ENCODE peak calls at places on chromosomes 3 and 15, in nine cellular contexts. One of them, this sample, is unnamed.

GRCh38 chr15:89685995-89686394 is 4.6 kb downstream of the PEX11A start:
- DNase-seq in T-helper 1 cell: no peak
- DNase-seq in ACHN: no peak
- DNase-seq in endothelial cell: no peak
- DNase-seq in Daoy: no peak
- DNase-seq in kidney tubule cell: no peak
- DNase-seq in CD4-positive, CD25-positive, alpha-beta regulatory T cell: no peak
- DNase-seq in left ventricle myocardium inferior: no peak
- DNase-seq in germinal center: no peak
- DNase-seq in this sample: no peak

GRCh38 chr15:69760890-69761568 is 308.4 kb downstream of the RPLP1 start:
- DNase-seq in T-helper 1 cell: peak; percentile 61
- DNase-seq in ACHN: peak; percentile 75
- DNase-seq in endothelial cell: no peak
- DNase-seq in Daoy: peak; percentile 97
- DNase-seq in kidney tubule cell: peak; percentile 97
- DNase-seq in CD4-positive, CD25-positive, alpha-beta regulatory T cell: peak; percentile 90
- DNase-seq in left ventricle myocardium inferior: peak; percentile 26
- DNase-seq in germinal center: peak; percentile 38
- DNase-seq in this sample: no peak

GRCh38 chr3:111618945-111619344 is 23.8 kb upstream of the ZBED2 start:
- DNase-seq in T-helper 1 cell: no peak
- DNase-seq in ACHN: no peak
- DNase-seq in endothelial cell: no peak
- DNase-seq in Daoy: no peak
- DNase-seq in kidney tubule cell: no peak
- DNase-seq in CD4-positive, CD25-positive, alpha-beta regulatory T cell: no peak
- DNase-seq in left ventricle myocardium inferior: no peak
- DNase-seq in germinal center: no peak
- DNase-seq in this sample: no peak

GRCh38 chr3:89699771-89700170 is 592.4 kb downstream of the EPHA3 start:
- DNase-seq in T-helper 1 cell: no peak
- DNase-seq in ACHN: no peak
- DNase-seq in endothelial cell: no peak
- DNase-seq in Daoy: no peak
- DNase-seq in kidney tubule cell: no peak
- DNase-seq in CD4-positive, CD25-positive, alpha-beta regulatory T cell: no peak
- DNase-seq in left ventricle myocardium inferior: no peak
- DNase-seq in germinal center: no peak
- DNase-seq in this sample: no peak

GRCh38 chr15:57923311-57923710 is 142.2 kb downstream of the ALDH1A2 start:
- DNase-seq in T-helper 1 cell: no peak
- DNase-seq in ACHN: no peak
- DNase-seq in endothelial cell: no peak
- DNase-seq in Daoy: no peak
- DNase-seq in kidney tubule cell: no peak
- DNase-seq in CD4-positive, CD25-positive, alpha-beta regulatory T cell: no peak
- DNase-seq in left ventricle myocardium inferior: no peak
- DNase-seq in germinal center: no peak
- DNase-seq in this sample: no peak

GRCh38 chr3:66592061-66592875 is 91.4 kb upstream of the LRIG1 start:
- DNase-seq in T-helper 1 cell: no peak
- DNase-seq in ACHN: no peak
- DNase-seq in endothelial cell: no peak
- DNase-seq in Daoy: no peak
- DNase-seq in kidney tubule cell: no peak
- DNase-seq in CD4-positive, CD25-positive, alpha-beta regulatory T cell: no peak
- DNase-seq in left ventricle myocardium inferior: no peak
- DNase-seq in germinal center: no peak
- DNase-seq in this sample: no peak

GRCh38 chr3:151837057-151837456 is 23.1 kb downstream of the AADAC start:
- DNase-seq in T-helper 1 cell: no peak
- DNase-seq in ACHN: peak; percentile 82
- DNase-seq in endothelial cell: no peak
- DNase-seq in Daoy: peak; percentile 82
- DNase-seq in kidney tubule cell: peak; percentile 93
- DNase-seq in CD4-positive, CD25-positive, alpha-beta regulatory T cell: peak; percentile 1
- DNase-seq in left ventricle myocardium inferior: no peak
- DNase-seq in germinal center: no peak
- DNase-seq in this sample: no peak

GRCh38 chr15:39621961-39622360 is 41.1 kb downstream of the THBS1 start:
- DNase-seq in T-helper 1 cell: no peak
- DNase-seq in ACHN: no peak
- DNase-seq in endothelial cell: no peak
- DNase-seq in Daoy: no peak
- DNase-seq in kidney tubule cell: no peak
- DNase-seq in CD4-positive, CD25-positive, alpha-beta regulatory T cell: no peak
- DNase-seq in left ventricle myocardium inferior: no peak
- DNase-seq in germinal center: no peak
- DNase-seq in this sample: no peak

GRCh38 chr15:42130246-42130986 is 26.0 kb downstream of the PLA2G4F start:
- DNase-seq in T-helper 1 cell: no peak
- DNase-seq in ACHN: no peak
- DNase-seq in endothelial cell: no peak
- DNase-seq in Daoy: no peak
- DNase-seq in kidney tubule cell: no peak
- DNase-seq in CD4-positive, CD25-positive, alpha-beta regulatory T cell: no peak
- DNase-seq in left ventricle myocardium inferior: no peak
- DNase-seq in germinal center: no peak
- DNase-seq in this sample: no peak

GRCh38 chr3:108329087-108329486 is 32.7 kb downstream of the HHLA2 start:
- DNase-seq in T-helper 1 cell: no peak
- DNase-seq in ACHN: no peak
- DNase-seq in endothelial cell: no peak
- DNase-seq in Daoy: no peak
- DNase-seq in kidney tubule cell: peak; percentile 14
- DNase-seq in CD4-positive, CD25-positive, alpha-beta regulatory T cell: peak; percentile 75
- DNase-seq in left ventricle myocardium inferior: no peak
- DNase-seq in germinal center: no peak
- DNase-seq in this sample: no peak

GRCh38 chr3:127799476-127800222 is 22.7 kb downstream of the MGLL start:
- DNase-seq in T-helper 1 cell: no peak
- DNase-seq in ACHN: peak; percentile 79
- DNase-seq in endothelial cell: no peak
- DNase-seq in Daoy: peak; percentile 91
- DNase-seq in kidney tubule cell: peak; percentile 96
- DNase-seq in CD4-positive, CD25-positive, alpha-beta regulatory T cell: no peak
- DNase-seq in left ventricle myocardium inferior: no peak
- DNase-seq in germinal center: no peak
- DNase-seq in this sample: no peak

GRCh38 chr3:53426918-53427317 is 67.5 kb upstream of the CACNA1D start:
- DNase-seq in T-helper 1 cell: no peak
- DNase-seq in ACHN: peak; percentile 3
- DNase-seq in endothelial cell: peak; percentile 8
- DNase-seq in Daoy: peak; percentile 4
- DNase-seq in kidney tubule cell: no peak
- DNase-seq in CD4-positive, CD25-positive, alpha-beta regulatory T cell: no peak
- DNase-seq in left ventricle myocardium inferior: no peak
- DNase-seq in germinal center: no peak
- DNase-seq in this sample: no peak

GRCh38 chr3:156551261-156551660 is 3.7 kb downstream of the SSR3 start:
- DNase-seq in T-helper 1 cell: no peak
- DNase-seq in ACHN: no peak
- DNase-seq in endothelial cell: no peak
- DNase-seq in Daoy: peak; percentile 60
- DNase-seq in kidney tubule cell: peak; percentile 42
- DNase-seq in CD4-positive, CD25-positive, alpha-beta regulatory T cell: no peak
- DNase-seq in left ventricle myocardium inferior: no peak
- DNase-seq in germinal center: no peak
- DNase-seq in this sample: no peak

GRCh38 chr3:72919520-72919919 is 31.7 kb downstream of the GXYLT2 start:
- DNase-seq in T-helper 1 cell: no peak
- DNase-seq in ACHN: no peak
- DNase-seq in endothelial cell: no peak
- DNase-seq in Daoy: no peak
- DNase-seq in kidney tubule cell: no peak
- DNase-seq in CD4-positive, CD25-positive, alpha-beta regulatory T cell: no peak
- DNase-seq in left ventricle myocardium inferior: no peak
- DNase-seq in germinal center: no peak
- DNase-seq in this sample: no peak